ENCODE peak calls at places on chromosomes 5 and 9, in four cellular contexts. T is WTC11, W is K562, Z is GM12878. M is an unnamed sample.

GRCh38 chr5:14395411-14395810 is 186.2 kb upstream of the OTULINL start:
- DNase-seq in T (no peak), Z (no peak), W (no peak), M (no peak)

GRCh38 chr5:99900302-99900811 is 634.8 kb upstream of the FAM174A start:
- DNase-seq in Z (no peak), W (no peak), T (no peak), M (no peak)

GRCh38 chr9:106956971-106957370 is 94.0 kb downstream of the ZNF462 start:
- DNase-seq in T (no peak), Z (no peak), W (no peak), M (no peak)

GRCh38 chr9:117029341-117029740 is 342.2 kb downstream of the TRIM32 start:
- DNase-seq in W (no peak), T (no peak), Z (no peak), M (no peak)

GRCh38 chr9:109253637-109254284 is 67.1 kb downstream of the EPB41L4B start:
- DNase-seq in Z (no peak), W (no peak), T (no peak), M (no peak)

GRCh38 chr5:179868541-179868940 is 9.9 kb upstream of the MRNIP start:
- DNase-seq in W (no peak), Z (no peak), T (no peak), M (no peak)

GRCh38 chr5:2300861-2301610 is 418.3 kb upstream of the IRX4 start:
- DNase-seq in W (no peak), T (no peak), Z (no peak), M (no peak)

GRCh38 chr5:99141534-99142135 is 212.8 kb upstream of the CHD1 start:
- DNase-seq in T (no peak), Z (no peak), W (no peak), M (no peak)

GRCh38 chr9:101727621-101728524 is 10.6 kb downstream of the GRIN3A start:
- DNase-seq in Z (no peak), W (peak), T (peak), M (peak)

GRCh38 chr9:86641970-86642369 is 287.8 kb upstream of the TUT7 start:
- DNase-seq in Z (no peak), W (no peak), T (no peak), M (no peak)

GRCh38 chr9:87684627-87685204 is 41.2 kb upstream of the CTSL start:
- DNase-seq in W (peak), T (peak), Z (no peak), M (peak)

GRCh38 chr5:442335-443238 is at the start of gene EXOC3:
- DNase-seq in W (peak), T (peak), Z (no peak), M (peak)

GRCh38 chr5:9686211-9686610 is 56.1 kb upstream of the TAS2R1 start:
- DNase-seq in T (no peak), Z (no peak), W (no peak), M (no peak)

GRCh38 chr5:39494099-39494498 is 69.3 kb upstream of the DAB2 start:
- DNase-seq in W (no peak), T (no peak), Z (no peak), M (no peak)

GRCh38 chr5:78515665-78516064 is 132.9 kb downstream of the LHFPL2 start:
- DNase-seq in T (peak), W (no peak), Z (no peak), M (no peak)

GRCh38 chr9:114108016-114108833 is 9.1 kb upstream of the KIF12 start:
- DNase-seq in Z (no peak), T (peak), W (peak), M (peak)

GRCh38 chr9:120899490-120900037 is 22.6 kb upstream of the PHF19 start:
- DNase-seq in T (no peak), W (peak), Z (no peak), M (no peak)

GRCh38 chr9:136209786-136210185 is 4.9 kb upstream of the LHX3 start:
- DNase-seq in T (no peak), Z (no peak), W (no peak), M (no peak)

GRCh38 chr5:150487199-150488061 is 20.5 kb upstream of the NDST1 start:
- DNase-seq in W (peak), T (no peak), Z (no peak), M (peak)

GRCh38 chr5:43514471-43514815 is 505 bp downstream of the C5orf34 start:
- DNase-seq in Z (no peak), W (no peak), T (no peak), M (peak)
- TF ChIP-seq ETV6 in Z (no peak), W (no peak), T (no peak), M (no peak)

GRCh38 chr5:68011801-68012200 is 203.8 kb upstream of the PIK3R1 start:
- DNase-seq in W (no peak), Z (no peak), T (no peak), M (no peak)

GRCh38 chr5:68012429-68012828 is 203.1 kb upstream of the PIK3R1 start:
- DNase-seq in Z (no peak), T (no peak), W (no peak), M (no peak)

GRCh38 chr5:68010740-68011139 is 204.8 kb upstream of the PIK3R1 start:
- DNase-seq in Z (no peak), W (no peak), T (no peak), M (no peak)

GRCh38 chr5:68011259-68011760 is 204.2 kb upstream of the PIK3R1 start:
- DNase-seq in T (no peak), W (no peak), Z (no peak), M (no peak)

GRCh38 chr5:68007446-68007845 is 208.1 kb upstream of the PIK3R1 start:
- DNase-seq in T (no peak), Z (no peak), W (no peak), M (peak)
- TF ChIP-seq ETV6 in T (no peak), Z (no peak), W (no peak), M (no peak)

GRCh38 chr9:95001720-95002119 is 275.2 kb downstream of the AOPEP start:
- DNase-seq in W (no peak), Z (no peak), T (no peak), M (no peak)

GRCh38 chr9:95005276-95006141 is 279.0 kb downstream of the AOPEP start:
- DNase-seq in W (no peak), Z (no peak), T (no peak), M (no peak)

GRCh38 chr9:95004452-95005275 is 278.2 kb downstream of the AOPEP start:
- DNase-seq in T (peak), Z (no peak), W (peak), M (peak)

GRCh38 chr9:95000821-95001220 is 274.3 kb downstream of the AOPEP start:
- DNase-seq in W (no peak), Z (no peak), T (no peak), M (no peak)

GRCh38 chr9:95003694-95004451 is 277.4 kb downstream of the AOPEP start:
- DNase-seq in W (peak), Z (no peak), T (peak), M (peak)
- TF ChIP-seq ETV6 in W (no peak), Z (no peak), T (no peak), M (no peak)

DNA sequence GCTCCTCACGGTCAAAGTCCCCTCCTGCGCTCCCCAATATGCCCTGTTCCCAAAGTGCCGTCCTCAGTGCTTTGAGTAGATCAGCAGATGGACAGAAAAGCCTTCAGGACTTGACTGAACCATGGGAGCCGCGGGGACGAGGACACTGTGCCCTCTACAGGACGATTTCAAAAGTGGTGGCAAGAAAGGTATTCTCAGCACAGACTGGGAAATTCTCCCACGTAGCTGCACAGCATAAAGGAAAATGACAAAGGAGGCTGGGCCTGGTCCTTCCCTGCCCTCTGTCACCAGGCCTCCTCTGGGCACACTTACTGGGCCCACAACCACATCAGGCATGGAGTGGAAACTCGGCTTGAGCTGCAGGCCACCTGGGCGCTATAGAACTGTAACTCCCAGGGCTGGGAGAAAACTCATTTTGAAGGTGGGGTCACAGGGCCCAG is 16.7 kb upstream of the MTMR12 start:
- DNase-seq in Z (no peak), W (peak), T (peak), M (peak)
- TF ChIP-seq ETV6 in Z (no peak), W (no peak), T (no peak), M (no peak)

GRCh38 chr5:94361161-94361560 is 257.2 kb downstream of the KIAA0825 start:
- DNase-seq in T (no peak), W (no peak), Z (no peak), M (no peak)

GRCh38 chr5:94359880-94360279 is 258.5 kb downstream of the KIAA0825 start:
- DNase-seq in W (no peak), T (no peak), Z (no peak), M (no peak)

GRCh38 chr5:94360382-94360781 is 258.0 kb downstream of the KIAA0825 start:
- DNase-seq in W (no peak), Z (no peak), T (no peak), M (no peak)

GRCh38 chr5:94362857-94363256 is 255.5 kb downstream of the KIAA0825 start:
- DNase-seq in T (no peak), Z (no peak), W (no peak), M (no peak)

DNA sequence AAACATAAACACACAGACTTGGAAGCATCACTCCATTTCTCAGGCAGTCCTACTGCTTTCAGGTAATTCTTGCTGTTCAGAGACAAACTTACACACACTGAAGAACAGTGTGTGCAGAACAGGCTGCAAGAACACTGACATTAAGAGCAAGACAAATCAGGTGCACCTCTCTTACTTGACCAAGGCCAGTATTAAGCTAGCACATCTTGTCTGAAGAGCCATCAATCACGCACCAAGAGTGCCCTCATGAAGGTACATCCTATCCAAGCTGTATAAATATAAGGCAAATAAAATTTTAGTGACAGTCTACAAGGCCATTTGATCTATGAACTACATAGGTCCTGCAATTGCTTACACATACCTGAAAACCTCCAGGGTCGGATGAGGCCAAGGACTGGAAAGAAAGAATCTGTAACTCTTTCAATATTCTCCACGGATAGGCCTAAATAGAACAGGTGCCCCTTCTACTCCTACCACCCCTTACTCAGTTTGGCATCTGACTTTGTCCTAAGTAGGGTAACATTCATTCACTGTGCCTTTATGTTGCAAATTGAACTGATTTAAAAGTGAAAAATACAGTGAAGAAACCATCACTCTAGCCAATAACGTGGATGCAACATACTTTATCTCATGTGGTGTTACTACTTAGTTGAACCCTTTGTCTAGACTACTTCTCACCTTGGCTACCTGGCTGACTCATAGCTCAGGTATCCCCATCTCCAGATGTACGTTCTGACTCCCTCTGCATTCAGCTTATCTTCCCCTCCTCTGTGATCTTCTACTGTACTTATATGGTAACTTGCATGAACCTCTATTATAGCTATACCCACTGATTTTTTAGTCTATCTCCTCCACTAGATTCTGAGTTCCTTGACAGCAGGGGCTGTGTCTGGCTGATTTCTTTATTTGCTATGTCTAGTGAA is 256.3 kb downstream of the KIAA0825 start:
- DNase-seq in Z (no peak), T (no peak), W (no peak), M (no peak)
- TF ChIP-seq ETV6 in Z (no peak), T (no peak), W (no peak), M (no peak)

GRCh38 chr9:100372648-100373047 is 19.9 kb upstream of the TEX10 start:
- DNase-seq in T (no peak), Z (no peak), W (no peak), M (no peak)
- TF ChIP-seq ETV6 in T (no peak), Z (no peak), W (no peak), M (no peak)

GRCh38 chr9:73090214-73090613 is 61.5 kb upstream of the ANXA1 start:
- DNase-seq in Z (no peak), W (no peak), T (no peak), M (no peak)
- TF ChIP-seq ETV6 in Z (no peak), W (no peak), T (no peak), M (no peak)

GRCh38 chr5:62790348-62790747 is 211.7 kb downstream of the LRRC70 start:
- DNase-seq in W (no peak), T (no peak), Z (no peak), M (peak)
- TF ChIP-seq ETV6 in W (no peak), T (no peak), Z (no peak), M (no peak)